ENCODE peak calls at places on chromosomes 1 and 21, in nine cellular contexts. B is osteoblast; S is HTR-8/SVneo; W is stimulated activated CD4-positive, alpha-beta T cell treated with anti-CD3 and anti-CD28 coated beads, TNF-alpha, amount 100 ng/mL, for 1 hour; A is ecto neural progenitor cell; Y is activated T-cell treated with anti-CD3 and anti-CD28 coated beads, Interleukin-2, amount 50 U/mL, for 24 hours; T is renal cortical epithelial cell; X is A549; G is GM13976. C is an unnamed sample.

GRCh38 chr1:155208656-155209372 is at the start of gene MTX1:
- DNase-seq in B (peak), S (peak), W (peak), A (peak), Y (peak), T (peak), X (peak), G (peak), C (peak)

GRCh38 chr1:175176246-175176645 is 16.3 kb downstream of the KIAA0040 start:
- DNase-seq in B (no peak), S (no peak), W (no peak), A (no peak), Y (no peak), T (peak), X (no peak), G (no peak), C (no peak)

GRCh38 chr1:37811027-37811655 is 3.1 kb upstream of the YRDC start:
- DNase-seq in B (peak), S (peak), W (peak), A (peak), Y (peak), T (peak), X (peak), G (peak), C (peak)

GRCh38 chr1:31327381-31327780 is 30.5 kb downstream of the ZCCHC17 start:
- DNase-seq in B (no peak), S (no peak), W (no peak), A (no peak), Y (no peak), T (peak), X (no peak), G (no peak), C (peak)

GRCh38 chr1:32753532-32754281 is 51.1 kb upstream of the SYNC start:
- DNase-seq in B (peak), S (peak), W (peak), A (peak), Y (peak), T (peak), X (no peak), G (peak), C (peak)

GRCh38 chr1:198927129-198927528 is 288.3 kb downstream of the PTPRC start:
- DNase-seq in B (no peak), S (no peak), W (no peak), A (no peak), Y (no peak), T (no peak), X (no peak), G (no peak), C (no peak)

GRCh38 chr1:198203434-198203833 is 46.6 kb downstream of the NEK7 start:
- DNase-seq in B (no peak), S (no peak), W (no peak), A (no peak), Y (no peak), T (no peak), X (no peak), G (no peak), C (no peak)

GRCh38 chr1:15355968-15356621 is 53.6 kb upstream of the EFHD2 start:
- DNase-seq in B (peak), S (peak), W (no peak), A (no peak), Y (no peak), T (peak), X (peak), G (no peak), C (peak)

GRCh38 chr1:33634806-33635205 is 162.4 kb downstream of the ZSCAN20 start:
- DNase-seq in B (peak), S (peak), W (no peak), A (peak), Y (peak), T (peak), X (peak), G (peak), C (peak)

GRCh38 chr21:35603471-35603870 is 456.9 kb downstream of the SETD4 start:
- DNase-seq in B (peak), S (no peak), W (no peak), A (no peak), Y (no peak), T (no peak), X (no peak), G (no peak), C (no peak)

GRCh38 chr1:179164494-179164893 is 65.0 kb downstream of the ABL2 start:
- DNase-seq in B (peak), S (peak), W (no peak), A (no peak), Y (no peak), T (peak), X (peak), G (no peak), C (peak)

GRCh38 chr1:112317556-112317955 is 78.5 kb upstream of the CTTNBP2NL start:
- DNase-seq in B (no peak), S (no peak), W (no peak), A (no peak), Y (no peak), T (no peak), X (no peak), G (no peak), C (no peak)

GRCh38 chr1:5982868-5983267 is 9.4 kb downstream of the NPHP4 start:
- DNase-seq in B (no peak), S (no peak), W (no peak), A (no peak), Y (no peak), T (no peak), X (peak), G (no peak), C (peak)

GRCh38 chr1:179030683-179031082 is 5.0 kb downstream of the FAM20B start:
- DNase-seq in B (no peak), S (no peak), W (no peak), A (no peak), Y (no peak), T (no peak), X (no peak), G (no peak), C (no peak)